ENCODE peak calls at places on chromosomes 13 and 19, in four cellular contexts. One of them, this sample, is unnamed.
A peak's percentile ranks its signal among the peaks of the same experiment; 100 is the strongest.

GRCh38 chr13:46012404-46012803 is 40.1 kb downstream of the ZC3H13 start:
- DNase-seq in HT1080: peak; percentile 41
- DNase-seq in CD8-positive, alpha-beta memory T cell: no peak
- DNase-seq in PC-3: peak; percentile 57
- DNase-seq in this sample: no peak

GRCh38 chr19:48614436-48615144 is at the start of gene FAM83E:
- DNase-seq in CD8-positive, alpha-beta memory T cell: no peak
- DNase-seq in HT1080: no peak
- DNase-seq in PC-3: peak; percentile 41
- DNase-seq in this sample: no peak

GRCh38 chr19:51064534-51065220 is at the start of gene KLK13:
- DNase-seq in PC-3: no peak
- DNase-seq in HT1080: no peak
- DNase-seq in CD8-positive, alpha-beta memory T cell: no peak
- DNase-seq in this sample: no peak

GRCh38 chr19:4759388-4760284 is 31.9 kb upstream of the FEM1A start:
- DNase-seq in CD8-positive, alpha-beta memory T cell: peak; percentile 52
- DNase-seq in HT1080: peak; percentile 50
- DNase-seq in PC-3: peak; percentile 79
- DNase-seq in this sample: peak; percentile 64

GRCh38 chr13:27001705-27002104 is 169.9 kb downstream of the USP12 start:
- DNase-seq in CD8-positive, alpha-beta memory T cell: no peak
- DNase-seq in PC-3: no peak
- DNase-seq in HT1080: no peak
- DNase-seq in this sample: no peak

GRCh38 chr19:19111967-19112580 is 26.2 kb downstream of the TMEM161A start:
- DNase-seq in CD8-positive, alpha-beta memory T cell: no peak
- DNase-seq in HT1080: no peak
- DNase-seq in PC-3: no peak
- DNase-seq in this sample: no peak

GRCh38 chr13:59343993-59344780 is 819.5 kb downstream of the DIAPH3 start:
- DNase-seq in CD8-positive, alpha-beta memory T cell: no peak
- DNase-seq in PC-3: no peak
- DNase-seq in HT1080: no peak
- DNase-seq in this sample: no peak

GRCh38 chr19:55101261-55101660 is 16.2 kb downstream of the PPP1R12C start:
- DNase-seq in PC-3: no peak
- DNase-seq in HT1080: no peak
- DNase-seq in CD8-positive, alpha-beta memory T cell: no peak
- DNase-seq in this sample: no peak

GRCh38 chr19:47542030-47542475 is 27.2 kb upstream of the NAPA start:
- DNase-seq in HT1080: no peak
- DNase-seq in CD8-positive, alpha-beta memory T cell: no peak
- DNase-seq in PC-3: no peak
- DNase-seq in this sample: peak; percentile 63

GRCh38 chr19:57110592-57111328 is 9.0 kb upstream of the USP29 start:
- DNase-seq in CD8-positive, alpha-beta memory T cell: no peak
- DNase-seq in HT1080: peak; percentile 2
- DNase-seq in PC-3: no peak
- DNase-seq in this sample: no peak

GRCh38 chr19:18197941-18198340 is 4.9 kb downstream of the MPV17L2 start:
- DNase-seq in CD8-positive, alpha-beta memory T cell: no peak
- DNase-seq in PC-3: no peak
- DNase-seq in HT1080: no peak
- DNase-seq in this sample: no peak

GRCh38 chr13:39634956-39635355 is 20.5 kb upstream of the COG6 start:
- DNase-seq in HT1080: no peak
- DNase-seq in PC-3: no peak
- DNase-seq in CD8-positive, alpha-beta memory T cell: no peak
- DNase-seq in this sample: no peak

GRCh38 chr13:51585234-51585672 is 991 bp downstream of the WDFY2 start:
- DNase-seq in CD8-positive, alpha-beta memory T cell: no peak
- DNase-seq in PC-3: no peak
- DNase-seq in HT1080: no peak
- DNase-seq in this sample: peak; percentile 56

GRCh38 chr13:112255550-112256120 is 120.5 kb upstream of the SPACA7 start:
- DNase-seq in CD8-positive, alpha-beta memory T cell: no peak
- DNase-seq in PC-3: no peak
- DNase-seq in HT1080: no peak
- DNase-seq in this sample: no peak

GRCh38 chr19:40200352-40201099 is 9.3 kb downstream of the MAP3K10 start:
- DNase-seq in HT1080: peak; percentile 86
- DNase-seq in CD8-positive, alpha-beta memory T cell: no peak
- DNase-seq in PC-3: peak; percentile 24
- DNase-seq in this sample: no peak

GRCh38 chr19:6416658-6417405 is 7.8 kb downstream of the KHSRP start:
- DNase-seq in HT1080: no peak
- DNase-seq in CD8-positive, alpha-beta memory T cell: no peak
- DNase-seq in PC-3: no peak
- DNase-seq in this sample: no peak

This sample was measured in fibroblast of the aortic adventitia.